ENCODE peak calls at places on chromosomes 16 and 17, in seven cellular contexts. B is thyroid gland, A is IMR-90, C is stomach, I is ovary, E is H1, J is upper lobe of left lung. R is an unnamed sample.

GRCh38 chr17:32279933-32280716 is 14.5 kb downstream of the RHBDL3 start:
- DNase-seq in J (peak; percentile 51), C (no peak), I (no peak), B (no peak), A (no peak), E (peak; percentile 80), R (no peak)

GRCh38 chr17:59381716-59382570 is 50.5 kb downstream of the YPEL2 start:
- DNase-seq in J (no peak), B (peak; percentile 21), I (no peak), C (peak; percentile 71), E (no peak), A (no peak), R (no peak)

GRCh38 chr16:16018705-16019104 is 69.3 kb downstream of the ABCC1 start:
- DNase-seq in J (no peak), I (no peak), C (no peak), B (no peak), A (no peak), E (no peak), R (no peak)

GRCh38 chr16:15946257-15947044 is 3.0 kb upstream of the ABCC1 start:
- DNase-seq in A (peak; percentile 91), B (no peak), J (no peak), I (no peak), C (no peak), E (no peak), R (no peak)

GRCh38 chr16:73743665-73744496 is 552.7 kb upstream of the PSMD7 start:
- DNase-seq in J (no peak), C (no peak), B (no peak), E (peak; percentile 55), A (no peak), I (no peak), R (no peak)

GRCh38 chr17:29155235-29155965 is 24.8 kb downstream of the MYO18A start:
- DNase-seq in E (no peak), I (peak; percentile 44), J (peak; percentile 54), B (no peak), A (peak; percentile 61), C (peak; percentile 65), R (peak; percentile 63)

GRCh38 chr16:74771656-74772315 is 2.8 kb downstream of the FA2H start:
- DNase-seq in C (no peak), J (peak; percentile 37), B (no peak), A (no peak), I (no peak), E (no peak), R (no peak)

GRCh38 chr16:89801800-89802199 is 14.6 kb downstream of the FANCA start:
- DNase-seq in C (no peak), A (peak; percentile 59), I (no peak), E (no peak), B (no peak), J (no peak), R (no peak)

GRCh38 chr17:1684307-1685189 is at the start of gene PRPF8:
- DNase-seq in E (peak; percentile 98), J (peak; percentile 96), C (peak; percentile 99), A (peak; percentile 96), B (peak; percentile 99), I (peak; percentile 99), R (peak; percentile 99)

GRCh38 chr16:71722801-71723536 is 1.5 kb downstream of the PHLPP2 start:
- DNase-seq in I (peak; percentile 74), B (peak; percentile 85), E (peak; percentile 87), A (peak; percentile 54), J (peak; percentile 90), C (peak; percentile 59), R (peak; percentile 75)

GRCh38 chr17:59151007-59151406 is 4.0 kb downstream of the SKA2 start:
- DNase-seq in J (no peak), A (peak; percentile 6), C (no peak), B (no peak), E (no peak), I (no peak), R (no peak)

GRCh38 chr16:88430524-88431446 is 22.3 kb upstream of the ZFPM1 start:
- DNase-seq in J (peak; percentile 90), A (no peak), B (peak; percentile 7), I (no peak), E (peak; percentile 74), C (no peak), R (no peak)

GRCh38 chr16:51154271-51155171 is 3.5 kb upstream of the SALL1 start:
- DNase-seq in I (no peak), B (peak; percentile 81), J (peak; percentile 62), A (no peak), C (no peak), E (peak; percentile 82), R (no peak)

GRCh38 chr17:2808367-2809335 is 12.4 kb downstream of the RAP1GAP2 start:
- DNase-seq in A (no peak), I (no peak), E (no peak), J (no peak), B (no peak), C (no peak), R (no peak)

GRCh38 chr16:53785044-53785443 is 81.1 kb downstream of the FTO start:
- DNase-seq in E (no peak), C (no peak), I (no peak), A (peak; percentile 66), J (no peak), B (peak; percentile 56), R (no peak)

GRCh38 chr17:82390860-82391435 is 19.4 kb downstream of the UTS2R start:
- DNase-seq in E (no peak), A (no peak), B (no peak), I (no peak), C (no peak), J (peak; percentile 60), R (no peak)

GRCh38 chr17:18327556-18327955 is 12.5 kb downstream of the SMCR8 start:
- DNase-seq in A (no peak), E (no peak), C (no peak), J (no peak), I (no peak), B (no peak), R (no peak)

GRCh38 chr16:30666681-30667080 is 8.4 kb downstream of the FBRS start:
- DNase-seq in A (peak; percentile 18), I (no peak), E (no peak), C (no peak), J (no peak), B (no peak), R (no peak)

GRCh38 chr17:1709971-1710806 is at the start of gene TLCD2:
- DNase-seq in J (peak; percentile 94), B (peak; percentile 69), E (peak; percentile 81), A (peak; percentile 65), C (peak; percentile 80), I (peak; percentile 82), R (peak; percentile 78)

GRCh38 chr16:8048433-8048832 is 541.9 kb downstream of the TMEM114 start:
- DNase-seq in B (no peak), E (no peak), C (no peak), A (no peak), I (no peak), J (no peak), R (no peak)

GRCh38 chr17:58786586-58787295 is 31.1 kb downstream of the PPM1E start:
- DNase-seq in A (peak; percentile 87), E (no peak), I (no peak), B (no peak), J (no peak), C (peak; percentile 41), R (peak; percentile 79)

GRCh38 chr17:32876414-32877163 is at the start of gene MYO1D:
- DNase-seq in B (peak; percentile 85), E (peak; percentile 88), A (no peak), C (peak; percentile 79), J (peak; percentile 94), I (peak; percentile 79), R (peak; percentile 70)

GRCh38 chr17:1272701-1273100 is 2.5 kb downstream of the BHLHA9 start:
- DNase-seq in I (no peak), C (no peak), J (no peak), B (no peak), E (no peak), A (no peak), R (no peak)

DNA sequence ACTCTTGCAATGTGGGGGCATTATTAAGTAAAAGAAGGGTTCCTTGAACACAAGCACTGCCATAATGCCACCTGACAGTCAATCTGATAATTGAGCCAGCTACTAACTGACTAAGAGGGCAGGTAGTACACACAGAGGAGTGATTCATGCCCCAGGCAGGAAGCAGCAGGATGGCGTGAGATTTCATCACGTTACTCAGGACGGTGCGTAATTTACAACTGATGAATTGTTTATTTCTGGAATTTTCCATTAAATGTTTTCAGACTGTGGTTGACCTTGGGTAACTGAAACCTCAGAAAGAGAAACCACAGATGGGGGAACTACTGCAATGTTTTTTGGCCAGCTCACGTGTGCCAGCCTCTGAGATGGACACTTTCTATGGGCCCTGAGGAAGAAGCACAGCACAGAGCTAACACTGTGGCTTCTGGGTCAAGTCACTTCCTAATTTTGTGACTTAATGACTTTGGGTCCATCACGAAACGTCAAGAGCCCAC is 46.7 kb downstream of the C17orf67 start:
- DNase-seq in B (peak; percentile 6), I (no peak), C (no peak), A (peak; percentile 98), J (no peak), E (no peak), R (peak; percentile 74)
- H3K27ac ChIP-seq in B (no peak overlapping the region), I (no peak overlapping the region), C (no peak overlapping the region), A (peak overlapping the region; percentile 45), J (no peak overlapping the region), E (no peak overlapping the region), R (no peak overlapping the region)

GRCh38 chr17:16534236-16534635 is 34.8 kb downstream of the ZNF287 start:
- DNase-seq in C (no peak), A (no peak), I (no peak), E (no peak), J (no peak), B (no peak), R (no peak)

GRCh38 chr17:16527298-16527697 is 35.3 kb upstream of the LRRC75A start:
- DNase-seq in E (no peak), C (no peak), I (no peak), A (no peak), J (no peak), B (no peak), R (no peak)

GRCh38 chr17:16529906-16530305 is 37.9 kb upstream of the LRRC75A start:
- DNase-seq in J (no peak), A (no peak), C (no peak), E (no peak), B (no peak), I (no peak), R (no peak)
- H3K4me1 ChIP-seq in J (peaks cover under 1% of the 10 kb centered on the region), A (no peaks in the 10 kb centered on the region), C (no peaks in the 10 kb centered on the region), E (no peaks in the 10 kb centered on the region), B (peaks cover 3% of the 10 kb centered on the region), I (no peaks in the 10 kb centered on the region), R (no peaks in the 10 kb centered on the region)

DNA sequence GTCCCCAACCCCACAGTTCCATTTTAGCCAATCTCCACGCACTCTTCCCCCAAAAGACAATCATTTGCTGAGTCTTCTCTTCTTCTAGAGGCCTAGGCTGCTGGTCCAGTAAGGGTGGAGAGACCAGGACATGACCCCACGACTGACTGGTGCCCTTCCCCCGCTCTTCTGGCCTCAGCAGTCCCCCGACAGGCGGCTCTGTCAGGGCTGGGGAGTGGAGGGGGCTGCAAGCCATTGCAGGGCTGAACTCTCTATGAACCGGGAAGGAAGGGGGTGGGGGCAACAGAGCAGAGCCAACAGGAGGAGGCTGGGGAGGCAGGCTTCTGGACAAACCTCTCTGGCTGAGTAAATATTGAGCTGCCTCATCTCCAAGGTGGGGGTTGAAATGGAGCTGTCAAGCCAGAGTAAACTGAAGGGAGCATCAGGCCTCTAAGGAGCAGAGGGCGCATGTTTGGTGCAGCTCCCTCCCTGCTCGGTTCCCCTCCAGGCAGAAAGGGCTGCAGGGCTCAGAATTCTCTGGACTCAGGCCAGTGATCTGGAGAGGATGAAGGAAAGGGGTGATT is 8.7 kb downstream of the HOXB1 start:
- DNase-seq in C (no peak), E (no peak), B (no peak), A (peak; percentile 58), J (no peak), I (no peak), R (no peak)
- TF ChIP-seq POLR2A in C (no peak), E (no peak), B (no peak), A (no peak), J (no peak), I (no peak), R (no peak)

GRCh38 chr17:76714336-76714735 is 3.6 kb upstream of the MXRA7 start:
- DNase-seq in A (no peak), E (no peak), C (no peak), I (no peak), J (no peak), B (no peak), R (peak; percentile 17)
- H3K27ac ChIP-seq in A (no peak overlapping the region), E (no peak overlapping the region), C (peak overlapping the region; percentile 25), I (no peak overlapping the region), J (no peak overlapping the region), B (peak overlapping the region; percentile 47), R (no peak overlapping the region)

R was measured in adrenal gland.